ENCODE peak calls at places on chromosomes 2 and 18, in ten cellular contexts. V is neuronal stem cell; Y is heart left ventricle; G is NCI-H748 treated with DMSO at 0.1 percent for 48 hours; J is RKO; I is iPS DF 6.9; C is GM12864; M is fibroblast of pulmonary artery; Q is cardiac muscle cell; L is CD8-positive, alpha-beta memory T cell. S is an unnamed sample.
A peak's percentile ranks its signal among the peaks of the same experiment; 100 is the strongest.

GRCh38 chr2:57890993-57891688 is 155.5 kb upstream of the VRK2 start:
- DNase-seq in V (no peak), Y (no peak), G (no peak), J (no peak), I (no peak), C (no peak), M (no peak), Q (no peak), L (no peak), S (no peak)

GRCh38 chr2:239719791-239720410 is 305.2 kb downstream of the NDUFA10 start:
- DNase-seq in V (no peak), Y (no peak), G (no peak), J (no peak), I (no peak), C (no peak), M (no peak), Q (no peak), L (no peak), S (no peak)

GRCh38 chr2:233007739-233008138 is 5.3 kb downstream of the NGEF start:
- DNase-seq in V (no peak), Y (no peak), G (no peak), J (no peak), I (no peak), C (no peak), M (no peak), Q (no peak), L (no peak), S (no peak)

GRCh38 chr2:47541848-47542450 is 139.0 kb downstream of the MSH2 start:
- DNase-seq in V (no peak), Y (no peak), G (no peak), J (no peak), I (no peak), C (no peak), M (no peak), Q (no peak), L (no peak), S (no peak)

GRCh38 chr2:109376115-109376514 is 237.7 kb downstream of the SEPTIN10 start:
- DNase-seq in V (no peak), Y (no peak), G (no peak), J (no peak), I (no peak), C (no peak), M (peak; percentile 21), Q (no peak), L (no peak), S (no peak)

GRCh38 chr2:176405477-176405876 is 136.2 kb downstream of the MTX2 start:
- DNase-seq in V (no peak), Y (no peak), G (no peak), J (no peak), I (no peak), C (no peak), M (no peak), Q (no peak), L (no peak), S (no peak)

GRCh38 chr2:150209746-150210145 is 277.7 kb downstream of the RND3 start:
- DNase-seq in V (no peak), Y (no peak), G (no peak), J (no peak), I (no peak), C (no peak), M (no peak), Q (no peak), L (no peak), S (no peak)

GRCh38 chr2:56448403-56448998 is 264.7 kb downstream of the CCDC85A start:
- DNase-seq in V (no peak), Y (no peak), G (no peak), J (peak; percentile 9), I (no peak), C (no peak), M (peak; percentile 1), Q (no peak), L (no peak), S (no peak)

GRCh38 chr2:127398239-127398590 is 10.4 kb upstream of the MAP3K2 start:
- DNase-seq in V (no peak), Y (peak; percentile 88), G (no peak), J (peak; percentile 84), I (no peak), C (no peak), M (peak; percentile 89), Q (no peak), L (no peak), S (peak; percentile 94)

GRCh38 chr18:79682896-79683625 is 3.5 kb downstream of the CTDP1 start:
- DNase-seq in V (no peak), Y (no peak), G (no peak), J (no peak), I (no peak), C (no peak), M (no peak), Q (no peak), L (peak; percentile 50), S (no peak)

S was measured in COLO829.